ENCODE peak calls at places on chromosomes 12 and 14, in nine cellular contexts. K is GM23338, T is endothelial cell of umbilical vein, M is kidney, G is AG09309, U is AG10803, P is brain microvascular endothelial cell, B is HAP-1, O is GM06990. A is an unnamed sample.
A peak's percentile ranks its signal among the peaks of the same experiment; 100 is the strongest.

GRCh38 chr14:23725528-23725927 is 89.4 kb downstream of the DHRS2 start:
- DNase-seq in K (no peak), T (no peak), M (peak; percentile 49), G (no peak), U (no peak), P (no peak), B (no peak), O (no peak), A (no peak)

GRCh38 chr14:43795600-43796228 is 711.4 kb downstream of the FSCB start:
- DNase-seq in K (peak; percentile 47), T (no peak), M (no peak), G (no peak), U (no peak), P (no peak), B (peak; percentile 65), O (no peak), A (peak; percentile 17)

GRCh38 chr14:50237448-50237847 is 6.1 kb upstream of the SOS2 start:
- DNase-seq in K (no peak), T (no peak), M (no peak), G (no peak), U (no peak), P (no peak), B (no peak), O (no peak), A (no peak)

GRCh38 chr12:13210022-13210539 is 13.6 kb downstream of the EMP1 start:
- DNase-seq in K (no peak), T (no peak), M (no peak), G (no peak), U (no peak), P (no peak), B (peak; percentile 63), O (no peak), A (no peak)

GRCh38 chr12:57133013-57133569 is 4.8 kb downstream of the LRP1 start:
- DNase-seq in K (peak; percentile 52), T (no peak), M (no peak), G (no peak), U (peak; percentile 88), P (peak; percentile 50), B (no peak), O (no peak), A (peak; percentile 63)

GRCh38 chr14:106039400-106039799 is 513.0 kb downstream of the TMEM121 start:
- DNase-seq in K (peak; percentile 1), T (no peak), M (no peak), G (no peak), U (no peak), P (no peak), B (peak; percentile 11), O (no peak), A (no peak)

GRCh38 chr12:45200497-45201043 is 15.3 kb upstream of the ANO6 start:
- DNase-seq in K (no peak), T (no peak), M (no peak), G (no peak), U (peak; percentile 39), P (no peak), B (no peak), O (no peak), A (peak; percentile 56)

GRCh38 chr14:71141701-71142374 is 234.6 kb downstream of the PCNX1 start:
- DNase-seq in K (no peak), T (no peak), M (no peak), G (no peak), U (peak; percentile 79), P (peak; percentile 55), B (no peak), O (no peak), A (peak; percentile 82)

GRCh38 chr12:67989184-67989965 is at the start of gene IFNG-AS1:
- DNase-seq in K (no peak), T (no peak), M (no peak), G (no peak), U (no peak), P (no peak), B (no peak), O (peak; percentile 30), A (no peak)

GRCh38 chr14:75247286-75247922 is 31.2 kb upstream of the FOS start:
- DNase-seq in K (no peak), T (no peak), M (peak; percentile 48), G (no peak), U (no peak), P (no peak), B (no peak), O (peak; percentile 24), A (no peak)

GRCh38 chr12:26119391-26119981 is 5.4 kb downstream of the BHLHE41 start:
- DNase-seq in K (peak; percentile 62), T (peak; percentile 67), M (no peak), G (no peak), U (peak; percentile 74), P (peak; percentile 61), B (peak; percentile 52), O (no peak), A (peak; percentile 89)

GRCh38 chr12:42652048-42652447 is 62.5 kb upstream of the PRICKLE1 start:
- DNase-seq in K (no peak), T (no peak), M (no peak), G (no peak), U (no peak), P (no peak), B (no peak), O (no peak), A (no peak)

DNA sequence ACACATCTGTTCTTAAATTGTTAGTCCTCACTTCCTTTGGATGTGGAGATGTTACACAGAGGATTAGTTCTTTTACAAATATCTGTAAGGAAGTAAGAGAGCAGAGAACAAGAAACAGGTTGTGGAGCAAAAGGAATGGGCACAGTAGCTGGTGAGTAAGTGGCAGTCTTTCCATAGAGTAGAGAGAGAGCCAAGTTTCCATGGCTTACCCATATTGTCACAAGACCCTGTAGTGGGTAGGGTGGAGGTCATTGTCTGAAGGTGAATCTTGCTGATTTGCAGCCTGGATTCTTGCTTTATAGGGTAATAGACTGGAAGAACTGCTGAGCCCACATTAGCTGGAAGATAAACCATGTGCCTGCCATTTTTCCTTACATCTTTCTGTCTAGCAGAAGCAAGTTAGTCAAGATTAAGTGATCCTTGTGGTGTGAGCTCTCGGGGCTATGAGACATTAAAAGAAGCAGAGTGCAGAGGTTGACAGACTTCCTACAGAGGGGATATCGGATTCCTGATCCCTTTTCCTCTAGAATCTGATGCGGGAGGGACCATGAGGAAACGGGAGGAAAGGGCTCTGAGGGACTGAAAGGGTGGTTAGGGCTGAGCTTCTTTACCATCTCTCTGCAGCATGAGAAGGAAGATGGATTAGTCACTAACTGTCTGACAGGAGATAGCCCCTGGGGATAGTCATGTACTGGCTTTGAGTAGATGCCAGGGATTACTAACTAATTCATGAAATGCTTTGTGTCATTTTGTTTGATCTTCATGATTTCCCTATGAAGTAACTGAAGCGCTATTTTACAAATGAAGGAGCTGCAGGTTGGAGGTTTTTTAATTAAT is 44.0 kb upstream of the LRTM2 start:
- DNase-seq in K (no peak), T (no peak), M (no peak), G (peak; percentile 45), U (peak; percentile 74), P (peak; percentile 79), B (peak; percentile 76), O (no peak), A (peak; percentile 76)
- H3K4me3 ChIP-seq in K (no peak overlapping the region), T (no peak overlapping the region), M (no peak overlapping the region), G (no peak overlapping the region), U (no peak overlapping the region), P (no peak overlapping the region), B (no peak overlapping the region), O (no peak overlapping the region), A (no peak overlapping the region)

GRCh38 chr12:65703176-65703575 is 121.1 kb upstream of the HMGA2 start:
- DNase-seq in K (no peak), T (no peak), M (no peak), G (no peak), U (no peak), P (no peak), B (no peak), O (no peak), A (no peak)
- H3K4me3 ChIP-seq in K (no peak overlapping the region), T (no peak overlapping the region), M (no peak overlapping the region), G (no peak overlapping the region), U (no peak overlapping the region), P (no peak overlapping the region), B (no peak overlapping the region), O (no peak overlapping the region), A (no peak overlapping the region)

GRCh38 chr12:27709212-27709931 is 1.3 kb upstream of the MRPS35 start:
- DNase-seq in K (no peak), T (no peak), M (no peak), G (no peak), U (no peak), P (no peak), B (no peak), O (no peak), A (no peak)
- H3K4me3 ChIP-seq in K (no peak overlapping the region), T (peak overlapping the region; percentile 93), M (peak overlapping the region; percentile 89), G (peak overlapping the region; percentile 73), U (peak overlapping the region; percentile 95), P (peak overlapping the region; percentile 100), B (no peak overlapping the region), O (peak overlapping the region; percentile 96), A (peak overlapping the region; percentile 97)

GRCh38 chr12:851343-851742 is 98.2 kb downstream of the RAD52 start:
- DNase-seq in K (no peak), T (peak; percentile 23), M (no peak), G (no peak), U (peak; percentile 62), P (no peak), B (no peak), O (no peak), A (peak; percentile 51)
- H3K4me3 ChIP-seq in K (no peak overlapping the region), T (no peak overlapping the region), M (peak overlapping the region; percentile 57), G (no peak overlapping the region), U (peak overlapping the region; percentile 22), P (no peak overlapping the region), B (no peak overlapping the region), O (no peak overlapping the region), A (no peak overlapping the region)

A was measured in choroid plexus epithelial cell.